ENCODE peak calls at places on chromosomes 1 and 21, in five cellular contexts. C, M, F, D and P are unnamed samples. For H3K36me3 and H3K27me3, the result is how much of the 10 kb centered on the place peaks cover.

GRCh38 chr1:108000620-108001105 is 35.7 kb upstream of the VAV3 start:
- DNase-seq in F (no peak), M (no peak), C (no peak), D (peak), P (peak)

GRCh38 chr1:115829023-115829674 is 11.8 kb downstream of the NHLH2 start:
- DNase-seq in C (peak), D (no peak), M (peak), F (no peak), P (peak)

GRCh38 chr1:119373465-119373864 is 4.9 kb downstream of the HAO2 start:
- DNase-seq in F (no peak), D (no peak), M (no peak), C (no peak), P (peak)

GRCh38 chr1:111197598-111198289 is 2.7 kb downstream of the DENND2D start:
- DNase-seq in M (no peak), D (no peak), F (no peak), C (peak), P (no peak)

GRCh38 chr1:71677024-71677423 is 596.2 kb upstream of the ZRANB2 start:
- DNase-seq in C (no peak), M (no peak), D (no peak), F (no peak), P (no peak)

GRCh38 chr1:236023926-236024565 is 40.8 kb downstream of the NID1 start:
- DNase-seq in F (no peak), M (no peak), D (no peak), C (no peak), P (no peak)

GRCh38 chr1:232477728-232478127 is 152.2 kb downstream of the SIPA1L2 start:
- DNase-seq in M (peak), F (no peak), C (no peak), D (no peak), P (peak)

GRCh38 chr1:87370519-87370918 is 41.8 kb downstream of the LMO4 start:
- DNase-seq in F (no peak), D (no peak), M (no peak), C (no peak), P (no peak)

GRCh38 chr1:21497466-21498061 is 11.7 kb upstream of the ALPL start:
- DNase-seq in F (no peak), D (no peak), C (peak), M (no peak), P (no peak)

DNA sequence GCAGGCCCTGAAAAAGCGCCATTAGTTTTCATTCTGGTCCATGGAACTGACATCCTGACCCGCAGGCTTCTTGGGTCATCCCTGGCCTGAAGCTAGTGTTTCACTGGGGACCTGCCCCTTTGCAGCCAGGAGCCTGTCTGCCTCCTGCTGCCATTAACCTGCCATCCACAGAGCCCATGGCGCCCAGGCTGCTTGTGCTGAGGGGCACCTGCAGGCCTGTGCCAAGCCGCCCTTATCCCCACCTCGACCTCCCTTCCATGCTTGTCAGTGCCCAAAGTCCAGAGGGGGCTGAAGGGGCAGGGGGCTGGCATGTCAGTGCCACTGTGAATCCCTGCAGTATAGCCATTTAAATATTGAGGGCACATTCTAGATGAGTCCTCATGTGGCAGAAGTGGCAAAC is 207.6 kb upstream of the USP25 start:
- DNase-seq in M (no peak), D (no peak), C (no peak), F (no peak), P (no peak)
- H3K36me3 ChIP-seq in M (under half), D (under half), C (under half), F (under half), P (under half)

GRCh38 chr1:55504306-55504706 is 289.1 kb upstream of the USP24 start:
- DNase-seq in D (no peak), C (no peak), F (no peak), M (no peak), P (no peak)
- H3K9ac ChIP-seq in D (no peak), C (no peak), F (no peak), M (no peak), P (peak)

GRCh38 chr1:18640228-18641004 is 9.8 kb downstream of the PAX7 start:
- DNase-seq in M (no peak), C (no peak), D (no peak), F (no peak), P (no peak)

GRCh38 chr1:18643154-18644012 is 12.7 kb downstream of the PAX7 start:
- DNase-seq in F (no peak), M (no peak), D (no peak), C (peak), P (no peak)

GRCh38 chr1:18639335-18640055 is 8.8 kb downstream of the PAX7 start:
- DNase-seq in C (no peak), M (no peak), F (no peak), D (no peak), P (no peak)

GRCh38 chr1:18642278-18643095 is 11.8 kb downstream of the PAX7 start:
- DNase-seq in D (no peak), C (no peak), F (no peak), M (no peak), P (no peak)

GRCh38 chr1:18641005-18641941 is 10.6 kb downstream of the PAX7 start:
- DNase-seq in C (peak), M (no peak), D (no peak), F (no peak), P (no peak)
- H3K27me3 ChIP-seq in C (half or more), M (under half), D (half or more), F (half or more), P (half or more)

GRCh38 chr1:159867322-159868064 is 5.0 kb upstream of the VSIG8 start:
- DNase-seq in C (no peak), M (no peak), F (no peak), D (peak), P (no peak)

GRCh38 chr1:159866905-159867304 is 4.4 kb upstream of the VSIG8 start:
- DNase-seq in C (no peak), M (no peak), F (no peak), D (no peak), P (no peak)

GRCh38 chr1:159864262-159864661 is 1.8 kb upstream of the VSIG8 start:
- DNase-seq in F (no peak), D (no peak), C (no peak), M (no peak), P (no peak)

GRCh38 chr1:159868766-159869165 is 6.3 kb upstream of the VSIG8 start:
- DNase-seq in F (no peak), D (no peak), M (no peak), C (no peak), P (no peak)

GRCh38 chr1:159866066-159866465 is 3.6 kb upstream of the VSIG8 start:
- DNase-seq in F (no peak), C (no peak), D (no peak), M (no peak), P (no peak)
- H3K36me3 ChIP-seq in F (under half), C (under half), D (under half), M (under half), P (under half)

DNA sequence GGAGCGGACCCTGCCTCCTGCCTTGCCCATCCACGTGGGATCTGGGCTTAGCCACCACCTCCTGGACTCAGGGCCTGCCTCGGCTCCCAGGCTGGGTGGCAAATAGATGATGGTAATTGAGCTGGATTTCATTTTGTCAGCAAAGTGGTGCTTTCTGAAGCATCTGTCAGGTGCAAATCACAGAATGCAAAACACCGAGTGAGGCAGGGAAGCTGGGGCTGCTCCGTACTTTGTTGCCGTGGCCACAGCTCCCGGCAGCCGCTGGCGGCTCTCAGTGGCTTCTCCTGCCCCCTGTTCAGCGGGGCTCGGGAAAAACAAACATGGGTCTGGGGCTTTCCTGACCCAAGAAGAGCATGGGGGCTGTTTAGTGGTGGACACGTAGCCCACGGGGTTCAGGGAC is 130.2 kb upstream of the VAMP3 start:
- DNase-seq in M (no peak), F (no peak), D (no peak), C (no peak), P (no peak)
- H3K9ac ChIP-seq in M (no peak), F (no peak), D (no peak), C (no peak), P (no peak)